ENCODE peak calls at places on chromosomes 11 and 22, in six cellular contexts. S is GM23248, Z is HCT116, F is neural progenitor cell, L is SK-N-SH, I is MM.1S. A is an unnamed sample. For H3K4me1, the result is how much of the 10 kb centered on the place peaks cover.

GRCh38 chr11:56521955-56522354 is 21.1 kb downstream of the OR5M11 start:
- DNase-seq in S (peak), Z (no peak), F (peak), L (peak), I (no peak), A (peak)

GRCh38 chr11:71245601-71246391 is 6.6 kb downstream of the SHANK2 start:
- DNase-seq in S (no peak), Z (no peak), F (no peak), L (peak), I (no peak), A (no peak)

GRCh38 chr11:111652184-111652583 is 49.9 kb downstream of the SIK2 start:
- DNase-seq in S (no peak), Z (no peak), F (no peak), L (no peak), I (no peak), A (no peak)

GRCh38 chr11:84498016-84498415 is 1129.1 kb downstream of the DLG2 start:
- DNase-seq in S (peak), Z (no peak), F (no peak), L (no peak), I (no peak), A (no peak)

GRCh38 chr11:40384991-40385390 is 1074.5 kb downstream of the LRRC4C start:
- DNase-seq in S (peak), Z (no peak), F (no peak), L (no peak), I (no peak), A (no peak)

GRCh38 chr11:15073361-15074205 is at the start of gene CALCB:
- DNase-seq in S (peak), Z (no peak), F (peak), L (peak), I (no peak), A (no peak)

GRCh38 chr11:1879941-1880720 is 11.6 kb downstream of the PRR33 start:
- DNase-seq in S (peak), Z (no peak), F (no peak), L (peak), I (no peak), A (no peak)

GRCh38 chr11:5600374-5600851 is 4.0 kb downstream of the TRIM6 start:
- DNase-seq in S (peak), Z (peak), F (peak), L (peak), I (peak), A (peak)

GRCh38 chr22:39017596-39018365 is 3.1 kb upstream of the APOBEC3D start:
- DNase-seq in S (no peak), Z (no peak), F (no peak), L (no peak), I (no peak), A (no peak)

GRCh38 chr11:1109101-1109917 is 34.6 kb downstream of the MUC2 start:
- DNase-seq in S (no peak), Z (no peak), F (no peak), L (no peak), I (no peak), A (no peak)

GRCh38 chr11:23556163-23556750 is 696.0 kb upstream of the CCDC179 start:
- DNase-seq in S (no peak), Z (no peak), F (no peak), L (no peak), I (no peak), A (no peak)

GRCh38 chr11:5521540-5521939 is 5.0 kb upstream of the UBQLNL start:
- DNase-seq in S (peak), Z (no peak), F (no peak), L (no peak), I (no peak), A (peak)

GRCh38 chr11:29527391-29527936 is 489.4 kb downstream of the KCNA4 start:
- DNase-seq in S (peak), Z (peak), F (peak), L (no peak), I (peak), A (peak)

GRCh38 chr11:83818349-83818748 is 532.2 kb upstream of the CCDC90B start:
- DNase-seq in S (peak), Z (no peak), F (no peak), L (no peak), I (no peak), A (peak)

GRCh38 chr11:110148775-110149744 is 55.9 kb downstream of the ZC3H12C start:
- DNase-seq in S (peak), Z (peak), F (no peak), L (no peak), I (no peak), A (peak)

GRCh38 chr11:46293616-46294015 is 16.2 kb downstream of the CREB3L1 start:
- DNase-seq in S (peak), Z (no peak), F (no peak), L (no peak), I (no peak), A (peak)

GRCh38 chr22:23773247-23774113 is 831 bp downstream of the MMP11 start:
- DNase-seq in S (no peak), Z (no peak), F (no peak), L (no peak), I (no peak), A (no peak)

GRCh38 chr22:23767303-23767672 is 484 bp downstream of the CHCHD10 start:
- DNase-seq in S (no peak), Z (no peak), F (peak), L (no peak), I (no peak), A (no peak)

GRCh38 chr22:23772315-23773246 is at the start of gene MMP11:
- DNase-seq in S (peak), Z (no peak), F (peak), L (peak), I (peak), A (peak)

GRCh38 chr22:23767673-23768548 is at the start of gene CHCHD10:
- DNase-seq in S (peak), Z (peak), F (peak), L (peak), I (peak), A (peak)

GRCh38 chr22:23769321-23769965 is 1.7 kb upstream of the CHCHD10 start:
- DNase-seq in S (no peak), Z (no peak), F (no peak), L (no peak), I (no peak), A (no peak)
- H3K4me1 ChIP-seq in S (under half), Z (under half), F (under half), L (under half), I (under half), A (under half)

DNA sequence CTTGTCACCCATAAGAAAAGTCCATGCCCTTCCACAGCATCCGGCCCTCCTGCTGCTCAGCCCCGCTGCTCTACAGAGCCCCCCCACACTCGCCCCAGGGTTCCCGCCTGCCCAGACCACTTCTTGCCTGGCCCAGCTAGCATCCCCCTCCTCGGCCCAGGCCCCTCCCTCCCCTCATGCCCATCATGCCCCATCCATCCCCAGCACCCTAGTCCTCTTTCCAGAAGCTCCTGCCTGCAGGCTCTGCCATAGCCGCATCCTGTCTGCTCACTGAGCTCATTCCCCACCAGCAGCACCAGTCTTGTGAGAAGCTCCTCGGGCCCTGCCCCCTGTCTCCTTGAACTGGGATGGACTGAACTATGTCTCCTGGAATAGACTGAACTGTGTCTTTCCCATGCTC is 54.5 kb downstream of the LINC01488 start:
- DNase-seq in S (no peak), Z (no peak), F (no peak), L (no peak), I (no peak), A (no peak)
- TF ChIP-seq EZH2phosphoT487 in S (no peak), Z (no peak), F (no peak), L (no peak), I (no peak), A (no peak)

GRCh38 chr11:8767466-8768142 is 85.0 kb downstream of the RPL27A start:
- DNase-seq in S (peak), Z (no peak), F (no peak), L (no peak), I (no peak), A (peak)
- H3K9ac ChIP-seq in S (peak), Z (peak), F (no peak), L (peak), I (no peak), A (no peak)

GRCh38 chr11:113114452-113115027 is 153.3 kb downstream of the NCAM1 start:
- DNase-seq in S (peak), Z (no peak), F (peak), L (peak), I (peak), A (peak)
- H3K4me1 ChIP-seq in S (under half), Z (under half), F (under half), L (under half), I (under half), A (under half)

DNA sequence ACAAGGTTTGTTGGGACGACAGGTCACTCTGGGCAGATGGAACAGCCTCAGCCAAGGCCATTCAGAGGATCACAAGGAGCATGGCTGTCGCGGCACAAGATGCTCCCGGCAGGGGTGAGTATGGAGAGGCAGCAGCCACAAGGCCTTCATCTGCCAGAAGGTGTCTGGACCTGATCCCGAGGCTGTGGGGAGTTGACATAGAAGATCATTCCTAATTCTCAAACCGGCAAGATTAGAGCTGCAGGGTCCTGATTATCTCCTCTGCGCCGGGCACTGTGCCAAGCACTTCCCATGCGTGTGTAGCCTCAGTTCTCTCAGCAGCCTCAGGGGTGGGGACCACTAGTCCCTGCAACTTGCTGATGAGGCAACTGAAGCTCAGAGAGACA is 32.3 kb upstream of the RFPL3 start:
- DNase-seq in S (no peak), Z (no peak), F (no peak), L (peak), I (no peak), A (no peak)
- TF ChIP-seq EZH2phosphoT487 in S (no peak), Z (no peak), F (no peak), L (no peak), I (no peak), A (no peak)

DNA sequence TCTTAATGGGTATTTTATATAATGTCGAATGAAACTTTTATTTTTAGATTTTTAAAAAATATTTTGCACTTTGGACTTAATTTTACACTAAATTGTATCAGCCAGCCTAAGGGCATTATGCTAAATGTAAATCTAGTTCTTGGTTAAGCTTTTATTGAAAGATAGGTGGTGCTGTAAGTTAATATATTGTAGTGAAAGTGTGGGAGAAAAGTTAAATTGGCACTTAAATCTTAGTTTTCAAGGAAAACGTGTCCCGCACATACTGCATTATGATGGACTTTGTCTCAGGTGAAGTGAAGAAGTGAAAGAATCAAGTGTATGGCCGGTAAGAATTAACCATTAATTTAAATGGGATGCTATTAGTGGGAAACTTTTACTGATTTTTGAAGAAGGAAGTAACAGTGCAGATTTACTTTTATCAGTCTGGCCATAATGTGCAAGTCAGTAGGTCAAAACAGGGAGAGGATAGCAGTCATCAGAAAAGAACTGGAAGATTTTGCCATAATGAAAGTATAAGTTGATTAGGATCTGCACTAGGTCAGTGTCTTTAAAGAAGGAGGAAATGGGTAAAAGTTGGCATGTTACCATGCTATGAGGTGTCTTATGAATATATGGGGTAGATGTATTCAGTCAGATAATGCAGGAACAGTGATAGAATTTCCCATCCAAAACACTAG is 81.6 kb downstream of the PDHX start:
- DNase-seq in S (peak), Z (no peak), F (no peak), L (peak), I (no peak), A (peak)
- H3K9ac ChIP-seq in S (peak), Z (no peak), F (no peak), L (peak), I (no peak), A (peak)

GRCh38 chr22:46103181-46103580 is 47.1 kb upstream of the PPARA start:
- DNase-seq in S (no peak), Z (no peak), F (no peak), L (no peak), I (no peak), A (no peak)
- H3K4me1 ChIP-seq in S (under half), Z (under half), F (under half), L (half or more), I (under half), A (under half)

GRCh38 chr22:28441720-28442263 is 237.8 kb downstream of the TTC28 start:
- DNase-seq in S (peak), Z (no peak), F (peak), L (peak), I (no peak), A (no peak)
- TF ChIP-seq EZH2phosphoT487 in S (no peak), Z (no peak), F (no peak), L (no peak), I (no peak), A (no peak)

GRCh38 chr11:108751444-108751843 is 86.6 kb downstream of the DDX10 start:
- DNase-seq in S (no peak), Z (no peak), F (no peak), L (no peak), I (no peak), A (no peak)
- H3K9ac ChIP-seq in S (no peak), Z (no peak), F (no peak), L (no peak), I (no peak), A (no peak)